ENCODE peak calls at places on chromosomes 1 and 21, in four cellular contexts. W, N, H and E are unnamed samples.

GRCh38 chr1:78703806-78704205 is 54.2 kb downstream of the IFI44 start:
- DNase-seq in W (no peak), N (no peak), H (no peak), E (no peak)

GRCh38 chr1:182163821-182164223 is 102.3 kb upstream of the ZNF648 start:
- DNase-seq in H (no peak), W (no peak), N (no peak), E (no peak)

GRCh38 chr1:101043776-101044175 is 18.2 kb upstream of the DPH5 start:
- DNase-seq in H (no peak), N (no peak), W (peak), E (no peak)

GRCh38 chr1:53110370-53111072 is 31.9 kb downstream of the SLC1A7 start:
- DNase-seq in N (peak), H (no peak), W (peak), E (no peak)

GRCh38 chr1:48677306-48678287 is 99.1 kb downstream of the BEND5 start:
- DNase-seq in N (peak), W (peak), H (no peak), E (peak)

GRCh38 chr21:36330904-36331303 is 10.9 kb downstream of the MORC3 start:
- DNase-seq in N (no peak), H (no peak), W (peak), E (peak)

GRCh38 chr1:45512641-45513054 is 9.0 kb downstream of the PRDX1 start:
- DNase-seq in H (no peak), W (peak), N (no peak), E (peak)

GRCh38 chr1:90780981-90781380 is 63.9 kb upstream of the BARHL2 start:
- DNase-seq in W (no peak), N (no peak), H (no peak), E (no peak)

GRCh38 chr1:164602480-164603093 is 43.6 kb downstream of the PBX1 start:
- DNase-seq in W (peak), H (no peak), N (peak), E (no peak)

GRCh38 chr21:41548781-41549180 is 40.8 kb upstream of the TMPRSS2 start:
- DNase-seq in N (no peak), W (no peak), H (no peak), E (no peak)

GRCh38 chr1:9652379-9653194 is 1.1 kb downstream of the PIK3CD start:
- DNase-seq in W (peak), H (no peak), N (peak), E (no peak)

GRCh38 chr1:226365831-226366231 is 42.1 kb downstream of the PARP1 start:
- DNase-seq in N (no peak), H (no peak), W (peak), E (no peak)

GRCh38 chr1:41483960-41484844 is at the start of gene EDN2:
- DNase-seq in W (no peak), N (peak), H (no peak), E (no peak)

GRCh38 chr1:2177946-2178538 is 16.5 kb downstream of the FAAP20 start:
- DNase-seq in N (no peak), H (no peak), W (no peak), E (no peak)

GRCh38 chr21:16086936-16087335 is 357.2 kb downstream of the USP25 start:
- DNase-seq in H (no peak), W (no peak), N (no peak), E (no peak)

GRCh38 chr1:160907976-160908375 is 23.0 kb upstream of the ITLN1 start:
- DNase-seq in W (peak), N (no peak), H (no peak), E (no peak)

GRCh38 chr1:43349594-43350306 is 9.0 kb upstream of the CDC20 start:
- DNase-seq in H (no peak), N (no peak), W (peak), E (no peak)

GRCh38 chr1:184185346-184185745 is 133.8 kb downstream of the TSEN15 start:
- DNase-seq in H (no peak), N (no peak), W (no peak), E (no peak)

GRCh38 chr1:166253076-166253779 is 86.4 kb upstream of the FAM78B start:
- DNase-seq in W (no peak), H (no peak), N (no peak), E (no peak)

GRCh38 chr1:166261511-166261910 is 94.7 kb upstream of the FAM78B start:
- DNase-seq in H (no peak), N (no peak), W (no peak), E (no peak)

DNA sequence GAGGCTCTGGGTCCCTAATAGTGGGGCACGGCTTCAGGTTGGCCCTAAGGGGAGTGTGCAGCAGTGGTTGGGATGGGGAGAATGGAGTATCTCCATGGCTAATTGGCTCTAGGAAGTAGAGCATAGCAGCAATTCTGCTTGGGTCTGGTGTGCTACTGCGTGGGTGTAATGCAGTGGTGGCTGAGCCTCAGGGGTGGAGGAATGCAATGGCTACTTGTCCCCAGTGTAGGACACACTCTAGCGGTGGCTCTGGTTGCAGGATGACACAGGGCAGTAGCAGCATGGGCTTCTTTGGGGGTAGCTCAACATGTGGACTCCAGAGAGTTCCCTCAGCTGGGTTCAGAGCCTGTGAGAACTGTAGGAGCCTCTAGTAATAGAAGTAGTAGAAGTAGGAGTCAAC is 91.2 kb upstream of the FAM78B start:
- DNase-seq in N (no peak), W (no peak), H (no peak), E (no peak)
- TF ChIP-seq CTCF in N (no peak), W (no peak), H (no peak), E (no peak)

DNA sequence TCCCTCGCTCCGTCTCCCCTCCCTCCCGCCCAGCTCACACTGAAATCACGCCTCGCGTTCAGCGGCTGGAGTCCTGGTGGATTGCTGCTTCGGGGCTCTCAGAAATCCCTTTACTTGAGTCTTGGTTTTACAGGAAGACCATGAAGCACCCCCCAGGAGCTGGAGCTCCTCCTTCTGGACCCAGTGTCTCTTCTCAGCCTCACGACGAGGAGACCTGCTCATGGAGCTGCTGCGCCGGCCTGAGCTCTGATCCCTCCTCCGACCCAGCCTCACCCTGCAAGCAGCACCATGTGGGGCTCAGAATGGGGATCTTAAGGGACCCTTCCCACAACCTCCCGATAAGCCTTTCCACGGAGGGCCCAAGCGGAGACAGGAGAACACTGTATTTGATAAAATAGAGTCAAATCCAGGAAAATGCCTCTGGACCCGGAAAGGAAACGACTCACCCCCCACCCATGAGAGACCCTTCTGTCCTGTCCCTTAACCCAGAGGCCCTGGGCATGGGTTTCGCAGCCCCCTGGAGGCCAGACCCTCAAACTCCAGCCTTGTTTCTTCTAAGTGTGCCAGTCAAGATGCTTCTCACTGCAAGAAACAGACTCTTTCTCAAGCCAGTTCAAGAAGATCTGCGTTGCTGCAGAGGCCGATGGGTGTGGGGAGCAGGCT is 26.0 kb downstream of the PDE9A start:
- DNase-seq in H (no peak), W (no peak), N (no peak), E (no peak)
- TF ChIP-seq CTCF in H (no peak), W (no peak), N (no peak), E (peak)

GRCh38 chr1:66452162-66452561 is 81.8 kb upstream of the SGIP1 start:
- DNase-seq in N (no peak), W (no peak), H (no peak), E (no peak)
- TF ChIP-seq CTCF in N (no peak), W (peak), H (no peak), E (no peak)

GRCh38 chr1:223709598-223709997 is 2.7 kb upstream of the CAPN2 start:
- DNase-seq in N (no peak), W (peak), H (no peak), E (no peak)
- TF ChIP-seq CTCF in N (no peak), W (peak), H (no peak), E (no peak)